ENCODE peak calls at places on chromosomes 13 and 19, in four cellular contexts. O, W, Q and J are unnamed samples.

GRCh38 chr19:35889370-35890112 is 10.8 kb downstream of the NFKBID start:
- DNase-seq in O (no peak), W (no peak), Q (no peak), J (no peak)

GRCh38 chr13:64928704-64929499 is 2301.2 kb downstream of the PCDH9 start:
- DNase-seq in O (no peak), W (no peak), Q (no peak), J (no peak)

GRCh38 chr19:35247526-35248309 is 1.1 kb upstream of the LSR start:
- DNase-seq in O (no peak), W (peak; percentile 95), Q (peak; percentile 59), J (peak; percentile 70)

GRCh38 chr13:39049274-39049673 is 11.0 kb downstream of the NHLRC3 start:
- DNase-seq in O (no peak), W (no peak), Q (no peak), J (no peak)

GRCh38 chr19:10289836-10290438 is at the start of gene ICAM5:
- DNase-seq in O (no peak), W (no peak), Q (peak; percentile 66), J (peak; percentile 63)

GRCh38 chr13:74246398-74246975 is 112.3 kb upstream of the KLF12 start:
- DNase-seq in O (peak; percentile 18), W (no peak), Q (peak; percentile 40), J (no peak)

GRCh38 chr19:13841339-13842293 is 35.3 kb upstream of the NANOS3 start:
- DNase-seq in O (no peak), W (peak; percentile 44), Q (no peak), J (peak; percentile 61)

GRCh38 chr19:1261863-1262686 is 7.1 kb upstream of the CIRBP start:
- DNase-seq in O (peak; percentile 64), W (peak; percentile 98), Q (no peak), J (no peak)

GRCh38 chr19:42242071-42242511 is 311 bp downstream of the GSK3A start:
- DNase-seq in O (no peak), W (no peak), Q (no peak), J (no peak)

GRCh38 chr13:97977376-97977705 is 23.9 kb downstream of the IPO5 start:
- DNase-seq in O (no peak), W (no peak), Q (no peak), J (no peak)

GRCh38 chr13:99303863-99304521 is 3.2 kb downstream of the GPR183 start:
- DNase-seq in O (no peak), W (no peak), Q (peak; percentile 43), J (no peak)

GRCh38 chr13:25494708-25495411 is 123.1 kb downstream of the ATP8A2 start:
- DNase-seq in O (no peak), W (no peak), Q (no peak), J (no peak)

GRCh38 chr19:57068921-57069697 is 50.7 kb upstream of the USP29 start:
- DNase-seq in O (no peak), W (no peak), Q (no peak), J (no peak)

GRCh38 chr19:11538232-11539036 is at the start of gene CNN1:
- DNase-seq in O (peak; percentile 66), W (no peak), Q (no peak), J (no peak)

GRCh38 chr19:45160870-45161714 is at the start of gene NKPD1:
- DNase-seq in O (no peak), W (peak; percentile 58), Q (no peak), J (no peak)

GRCh38 chr19:2129892-2130770 is 21.2 kb downstream of the AP3D1 start:
- DNase-seq in O (no peak), W (no peak), Q (no peak), J (no peak)

GRCh38 chr13:109707044-109707794 is 79.2 kb downstream of the IRS2 start:
- DNase-seq in O (no peak), W (no peak), Q (no peak), J (no peak)

GRCh38 chr13:40536443-40537113 is 129.9 kb downstream of the FOXO1 start:
- DNase-seq in O (no peak), W (peak; percentile 93), Q (no peak), J (no peak)

GRCh38 chr13:102970542-102970941 is 95.7 kb downstream of the SLC10A2 start:
- DNase-seq in O (no peak), W (no peak), Q (no peak), J (no peak)

GRCh38 chr13:98434060-98434459 is 142.8 kb downstream of the STK24 start:
- DNase-seq in O (no peak), W (no peak), Q (no peak), J (no peak)

GRCh38 chr19:33496496-33496895 is 25.1 kb downstream of the PEPD start:
- DNase-seq in O (no peak), W (no peak), Q (no peak), J (no peak)

GRCh38 chr13:21476893-21477472 is 17.9 kb upstream of the ZDHHC20 start:
- DNase-seq in O (peak; percentile 77), W (peak; percentile 75), Q (peak; percentile 78), J (peak; percentile 79)

GRCh38 chr13:86881390-86881789 is 789.8 kb upstream of the SLITRK5 start:
- DNase-seq in O (no peak), W (no peak), Q (no peak), J (no peak)

GRCh38 chr19:622666-623065 is 10.7 kb downstream of the POLRMT start:
- DNase-seq in O (no peak), W (no peak), Q (no peak), J (no peak)

GRCh38 chr13:32037471-32037870 is 5.9 kb downstream of the FRY start:
- DNase-seq in O (no peak), W (no peak), Q (no peak), J (no peak)

GRCh38 chr19:3420909-3421619 is 54.7 kb downstream of the NFIC start:
- DNase-seq in O (no peak), W (no peak), Q (no peak), J (no peak)

GRCh38 chr13:74570834-74571233 is 436.6 kb upstream of the KLF12 start:
- DNase-seq in O (no peak), W (no peak), Q (no peak), J (no peak)

GRCh38 chr13:110308377-110309158 is 1.5 kb downstream of the COL4A2 start:
- DNase-seq in O (no peak), W (peak; percentile 19), Q (no peak), J (no peak)